ENCODE peak calls at places on chromosomes 1 and 21, in ten cellular contexts. F is stomach; X is choroid plexus epithelial cell; J is T-helper 17 cell; V is SK-N-DZ; G is A172; P is activated T-helper 1 cell treated with anti-CD3 and anti-CD28 coated beads, Interleukin-12 subunit alpha, Interleukin-12 subunit beta, Interleukin-2, Interleukin-4 antibody, amounts not matched to agents 30 ng/mL and 10 ng/mL and 1 ng/mL, durations not matched to agents 14 hours and 24 hours and 36 hours; A is kidney; U is stimulated activated CD4-positive, alpha-beta T cell treated with anti-CD3 and anti-CD28 coated beads, TNF-alpha, amount 100 ng/mL, for 24 hours; N is fibroblast of gingiva. T is an unnamed sample.

GRCh38 chr1:57218487-57219079 is 205.3 kb downstream of the DAB1 start:
- DNase-seq in F (no peak), X (peak; percentile 2), J (no peak), V (no peak), G (no peak), P (no peak), A (no peak), U (no peak), N (no peak), T (no peak)

GRCh38 chr1:207981976-207982375 is 71.1 kb upstream of the CD34 start:
- DNase-seq in F (no peak), X (peak; percentile 35), J (no peak), V (peak; percentile 52), G (no peak), P (no peak), A (no peak), U (no peak), N (no peak), T (no peak)

GRCh38 chr1:179126338-179127060 is 44.6 kb downstream of the TOR3A start:
- DNase-seq in F (peak; percentile 63), X (no peak), J (no peak), V (no peak), G (peak; percentile 44), P (no peak), A (no peak), U (no peak), N (no peak), T (no peak)

GRCh38 chr21:37552496-37553399 is 186.2 kb downstream of the DYRK1A start:
- DNase-seq in F (no peak), X (no peak), J (no peak), V (no peak), G (no peak), P (no peak), A (no peak), U (no peak), N (no peak), T (no peak)

GRCh38 chr21:34881894-34882371 is 167.2 kb downstream of the RUNX1 start:
- DNase-seq in F (no peak), X (peak; percentile 84), J (no peak), V (no peak), G (peak; percentile 95), P (no peak), A (no peak), U (no peak), N (peak; percentile 76), T (no peak)

GRCh38 chr1:243487649-243488227 is 231.9 kb downstream of the SDCCAG8 start:
- DNase-seq in F (no peak), X (no peak), J (no peak), V (no peak), G (no peak), P (no peak), A (no peak), U (no peak), N (no peak), T (no peak)

GRCh38 chr21:37536616-37537278 is 170.2 kb downstream of the DYRK1A start:
- DNase-seq in F (no peak), X (no peak), J (no peak), V (no peak), G (no peak), P (no peak), A (no peak), U (no peak), N (no peak), T (no peak)

GRCh38 chr21:26388731-26389231 is 184.3 kb downstream of the CYYR1 start:
- DNase-seq in F (no peak), X (peak; percentile 64), J (no peak), V (no peak), G (peak; percentile 81), P (no peak), A (no peak), U (no peak), N (peak; percentile 72), T (no peak)

GRCh38 chr21:37072239-37072987 is 458 bp downstream of the PIGP start:
- DNase-seq in F (peak; percentile 58), X (peak; percentile 90), J (peak; percentile 68), V (no peak), G (peak; percentile 77), P (peak; percentile 63), A (no peak), U (peak; percentile 60), N (peak; percentile 90), T (peak; percentile 64)

GRCh38 chr1:163013826-163014600 is 55.1 kb upstream of the RGS4 start:
- DNase-seq in F (no peak), X (peak; percentile 13), J (no peak), V (no peak), G (no peak), P (no peak), A (no peak), U (no peak), N (no peak), T (no peak)

GRCh38 chr1:26994020-26994745 is 691 bp downstream of the TRNP1 start:
- DNase-seq in F (no peak), X (no peak), J (peak; percentile 18), V (no peak), G (no peak), P (no peak), A (no peak), U (no peak), N (no peak), T (no peak)

GRCh38 chr21:45596704-45597318 is 46.7 kb upstream of the PCBP3 start:
- DNase-seq in F (peak; percentile 81), X (peak; percentile 54), J (peak; percentile 75), V (peak; percentile 73), G (peak; percentile 34), P (peak; percentile 73), A (peak; percentile 83), U (peak; percentile 83), N (no peak), T (no peak)

GRCh38 chr1:201535778-201536245 is 3.1 kb upstream of the NAV1 start:
- DNase-seq in F (no peak), X (no peak), J (no peak), V (no peak), G (no peak), P (no peak), A (no peak), U (no peak), N (no peak), T (no peak)

GRCh38 chr1:109931189-109931672 is 20.6 kb downstream of the CSF1 start:
- DNase-seq in F (peak; percentile 90), X (peak; percentile 87), J (no peak), V (peak; percentile 66), G (no peak), P (no peak), A (peak; percentile 94), U (no peak), N (peak; percentile 77), T (peak; percentile 81)

T was measured in breast epithelium.